ENCODE peak calls at places on chromosomes 5 and 9, in ten cellular contexts. One of them, this sample, is unnamed. For H3K36me3, the result is how much of the 10 kb centered on the place peaks cover.

GRCh38 chr5:127068771-127069330 is 4.5 kb downstream of the C5orf63 start:
- DNase-seq in sigmoid colon: no peak
- DNase-seq in left ventricle myocardium inferior: peak
- DNase-seq in heart left ventricle: peak
- DNase-seq in colonic mucosa: no peak
- DNase-seq in body of pancreas: no peak
- DNase-seq in ovary: no peak
- DNase-seq in SJSA1: no peak
- DNase-seq in cardiac muscle cell: peak
- DNase-seq in PC-3: peak
- DNase-seq in this sample: no peak

GRCh38 chr9:29209748-29210276 is 1636.5 kb upstream of the C9orf72 start:
- DNase-seq in ovary: no peak
- DNase-seq in SJSA1: no peak
- DNase-seq in colonic mucosa: no peak
- DNase-seq in cardiac muscle cell: no peak
- DNase-seq in PC-3: no peak
- DNase-seq in heart left ventricle: no peak
- DNase-seq in left ventricle myocardium inferior: no peak
- DNase-seq in sigmoid colon: no peak
- DNase-seq in body of pancreas: no peak
- DNase-seq in this sample: no peak

GRCh38 chr5:61332891-61333350 is 863 bp downstream of the ZSWIM6 start:
- DNase-seq in body of pancreas: peak
- DNase-seq in ovary: peak
- DNase-seq in sigmoid colon: peak
- DNase-seq in colonic mucosa: peak
- DNase-seq in heart left ventricle: peak
- DNase-seq in SJSA1: peak
- DNase-seq in cardiac muscle cell: peak
- DNase-seq in left ventricle myocardium inferior: peak
- DNase-seq in PC-3: peak
- DNase-seq in this sample: peak

GRCh38 chr9:97934321-97935115 is 3.5 kb downstream of the HEMGN start:
- DNase-seq in PC-3: no peak
- DNase-seq in heart left ventricle: no peak
- DNase-seq in colonic mucosa: no peak
- DNase-seq in sigmoid colon: no peak
- DNase-seq in left ventricle myocardium inferior: no peak
- DNase-seq in ovary: no peak
- DNase-seq in cardiac muscle cell: no peak
- DNase-seq in body of pancreas: no peak
- DNase-seq in SJSA1: no peak
- DNase-seq in this sample: peak

GRCh38 chr9:92592946-92593860 is 57.4 kb upstream of the ECM2 start:
- DNase-seq in SJSA1: no peak
- DNase-seq in ovary: no peak
- DNase-seq in sigmoid colon: no peak
- DNase-seq in colonic mucosa: no peak
- DNase-seq in heart left ventricle: no peak
- DNase-seq in left ventricle myocardium inferior: no peak
- DNase-seq in PC-3: no peak
- DNase-seq in body of pancreas: no peak
- DNase-seq in cardiac muscle cell: peak
- DNase-seq in this sample: no peak

GRCh38 chr5:126849101-126849678 is 72.3 kb downstream of the LMNB1 start:
- DNase-seq in sigmoid colon: no peak
- DNase-seq in left ventricle myocardium inferior: no peak
- DNase-seq in cardiac muscle cell: peak
- DNase-seq in body of pancreas: no peak
- DNase-seq in colonic mucosa: no peak
- DNase-seq in SJSA1: no peak
- DNase-seq in PC-3: no peak
- DNase-seq in heart left ventricle: no peak
- DNase-seq in ovary: no peak
- DNase-seq in this sample: no peak

GRCh38 chr5:33148076-33148501 is 292.7 kb upstream of the TARS1 start:
- DNase-seq in heart left ventricle: peak
- DNase-seq in cardiac muscle cell: peak
- DNase-seq in left ventricle myocardium inferior: peak
- DNase-seq in SJSA1: peak
- DNase-seq in body of pancreas: no peak
- DNase-seq in ovary: no peak
- DNase-seq in sigmoid colon: peak
- DNase-seq in PC-3: peak
- DNase-seq in colonic mucosa: no peak
- DNase-seq in this sample: no peak

GRCh38 chr5:167916261-167916660 is 375.2 kb upstream of the WWC1 start:
- DNase-seq in SJSA1: peak
- DNase-seq in heart left ventricle: no peak
- DNase-seq in left ventricle myocardium inferior: no peak
- DNase-seq in colonic mucosa: no peak
- DNase-seq in PC-3: no peak
- DNase-seq in sigmoid colon: no peak
- DNase-seq in cardiac muscle cell: peak
- DNase-seq in ovary: no peak
- DNase-seq in body of pancreas: no peak
- DNase-seq in this sample: no peak

GRCh38 chr9:93671030-93671358 is 94.6 kb downstream of the PHF2 start:
- DNase-seq in body of pancreas: no peak
- DNase-seq in cardiac muscle cell: no peak
- DNase-seq in sigmoid colon: no peak
- DNase-seq in ovary: no peak
- DNase-seq in PC-3: no peak
- DNase-seq in colonic mucosa: no peak
- DNase-seq in SJSA1: no peak
- DNase-seq in left ventricle myocardium inferior: peak
- DNase-seq in heart left ventricle: no peak
- DNase-seq in this sample: no peak

GRCh38 chr9:135513351-135513846 is 7.8 kb upstream of the LCN1 start:
- DNase-seq in heart left ventricle: no peak
- DNase-seq in sigmoid colon: peak
- DNase-seq in cardiac muscle cell: peak
- DNase-seq in SJSA1: no peak
- DNase-seq in colonic mucosa: no peak
- DNase-seq in ovary: no peak
- DNase-seq in body of pancreas: peak
- DNase-seq in PC-3: no peak
- DNase-seq in left ventricle myocardium inferior: no peak
- DNase-seq in this sample: peak

GRCh38 chr5:76404694-76405306 is 1.7 kb downstream of the IQGAP2 start:
- DNase-seq in left ventricle myocardium inferior: no peak
- DNase-seq in cardiac muscle cell: no peak
- DNase-seq in body of pancreas: no peak
- DNase-seq in SJSA1: no peak
- DNase-seq in PC-3: no peak
- DNase-seq in colonic mucosa: no peak
- DNase-seq in sigmoid colon: no peak
- DNase-seq in ovary: no peak
- DNase-seq in heart left ventricle: no peak
- DNase-seq in this sample: no peak

GRCh38 chr5:76406567-76407155 is 3.6 kb downstream of the IQGAP2 start:
- DNase-seq in cardiac muscle cell: no peak
- DNase-seq in sigmoid colon: no peak
- DNase-seq in colonic mucosa: no peak
- DNase-seq in body of pancreas: no peak
- DNase-seq in heart left ventricle: no peak
- DNase-seq in ovary: no peak
- DNase-seq in left ventricle myocardium inferior: no peak
- DNase-seq in PC-3: no peak
- DNase-seq in SJSA1: no peak
- DNase-seq in this sample: no peak

GRCh38 chr5:76408104-76408644 is 5.1 kb downstream of the IQGAP2 start:
- DNase-seq in sigmoid colon: no peak
- DNase-seq in colonic mucosa: no peak
- DNase-seq in heart left ventricle: no peak
- DNase-seq in cardiac muscle cell: no peak
- DNase-seq in left ventricle myocardium inferior: no peak
- DNase-seq in body of pancreas: no peak
- DNase-seq in SJSA1: no peak
- DNase-seq in PC-3: no peak
- DNase-seq in ovary: no peak
- DNase-seq in this sample: no peak

GRCh38 chr5:76403963-76404693 is 1.0 kb downstream of the IQGAP2 start:
- DNase-seq in cardiac muscle cell: no peak
- DNase-seq in left ventricle myocardium inferior: peak
- DNase-seq in sigmoid colon: peak
- DNase-seq in PC-3: no peak
- DNase-seq in heart left ventricle: no peak
- DNase-seq in body of pancreas: peak
- DNase-seq in ovary: peak
- DNase-seq in colonic mucosa: peak
- DNase-seq in SJSA1: no peak
- DNase-seq in this sample: no peak

DNA sequence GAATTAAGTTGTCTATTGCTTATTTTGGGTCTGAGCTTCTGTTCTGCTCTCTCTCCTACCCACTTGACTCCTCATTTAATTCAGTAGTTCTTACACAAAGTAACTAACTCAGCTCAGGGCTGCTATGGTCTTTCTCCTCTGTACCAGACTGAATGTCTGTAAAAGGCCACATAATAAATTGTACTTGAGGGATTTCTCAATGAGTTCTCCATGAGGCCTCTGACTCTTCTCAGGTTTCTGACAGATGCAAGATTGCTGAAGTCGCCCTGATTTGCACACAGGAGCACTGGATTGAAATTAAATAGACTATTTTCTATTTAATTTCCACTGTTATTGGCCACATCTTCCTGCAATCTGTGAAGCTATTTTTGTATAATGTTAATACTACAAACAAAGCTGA is 2.9 kb downstream of the IQGAP2 start:
- DNase-seq in cardiac muscle cell: no peak
- DNase-seq in colonic mucosa: no peak
- DNase-seq in heart left ventricle: no peak
- DNase-seq in sigmoid colon: no peak
- DNase-seq in left ventricle myocardium inferior: no peak
- DNase-seq in SJSA1: no peak
- DNase-seq in ovary: no peak
- DNase-seq in PC-3: no peak
- DNase-seq in body of pancreas: no peak
- DNase-seq in this sample: no peak
- H3K4me3 ChIP-seq in cardiac muscle cell: no peak
- H3K4me3 ChIP-seq in colonic mucosa: no peak
- H3K4me3 ChIP-seq in heart left ventricle: no peak
- H3K4me3 ChIP-seq in sigmoid colon: no peak
- H3K4me3 ChIP-seq in left ventricle myocardium inferior: no peak
- H3K4me3 ChIP-seq in SJSA1: no peak
- H3K4me3 ChIP-seq in ovary: no peak
- H3K4me3 ChIP-seq in PC-3: no peak
- H3K4me3 ChIP-seq in body of pancreas: no peak
- H3K4me3 ChIP-seq in this sample: no peak

DNA sequence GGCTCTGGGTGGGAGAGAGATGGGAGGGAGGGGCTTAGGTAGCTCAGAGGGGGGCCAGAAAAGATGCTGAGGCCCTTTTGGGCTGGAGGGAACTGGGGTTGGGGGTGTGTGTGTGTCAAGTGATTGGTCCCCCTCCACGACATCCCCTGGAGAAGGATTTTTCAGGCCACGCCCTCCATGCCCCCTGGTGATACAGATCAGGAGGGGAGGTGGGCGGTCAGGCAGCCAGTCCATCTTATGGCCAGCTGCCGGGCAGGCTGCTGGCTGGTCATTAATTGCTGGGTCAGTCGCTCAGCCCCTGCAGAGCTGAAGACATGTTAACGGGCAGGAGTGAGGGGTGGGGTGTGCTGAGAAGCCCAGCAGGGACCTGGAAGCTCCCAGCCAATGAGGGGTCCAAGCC is 19.4 kb downstream of the PDGFRB start:
- DNase-seq in PC-3: no peak
- DNase-seq in left ventricle myocardium inferior: no peak
- DNase-seq in SJSA1: no peak
- DNase-seq in cardiac muscle cell: no peak
- DNase-seq in ovary: no peak
- DNase-seq in colonic mucosa: no peak
- DNase-seq in sigmoid colon: no peak
- DNase-seq in body of pancreas: no peak
- DNase-seq in heart left ventricle: no peak
- DNase-seq in this sample: no peak
- H3K36me3 ChIP-seq in PC-3: under half
- H3K36me3 ChIP-seq in left ventricle myocardium inferior: under half
- H3K36me3 ChIP-seq in SJSA1: half or more
- H3K36me3 ChIP-seq in cardiac muscle cell: under half
- H3K36me3 ChIP-seq in ovary: under half
- H3K36me3 ChIP-seq in colonic mucosa: under half
- H3K36me3 ChIP-seq in sigmoid colon: under half
- H3K36me3 ChIP-seq in body of pancreas: under half
- H3K36me3 ChIP-seq in heart left ventricle: under half
- H3K36me3 ChIP-seq in this sample: under half

GRCh38 chr9:88992556-88992955 is 1.3 kb downstream of the S1PR3 start:
- DNase-seq in sigmoid colon: no peak
- DNase-seq in SJSA1: no peak
- DNase-seq in ovary: no peak
- DNase-seq in body of pancreas: no peak
- DNase-seq in PC-3: no peak
- DNase-seq in colonic mucosa: no peak
- DNase-seq in cardiac muscle cell: no peak
- DNase-seq in heart left ventricle: no peak
- DNase-seq in left ventricle myocardium inferior: no peak
- DNase-seq in this sample: no peak

GRCh38 chr9:88993327-88993726 is 2.1 kb downstream of the S1PR3 start:
- DNase-seq in ovary: no peak
- DNase-seq in sigmoid colon: no peak
- DNase-seq in left ventricle myocardium inferior: no peak
- DNase-seq in SJSA1: no peak
- DNase-seq in heart left ventricle: no peak
- DNase-seq in cardiac muscle cell: peak
- DNase-seq in PC-3: no peak
- DNase-seq in body of pancreas: no peak
- DNase-seq in colonic mucosa: no peak
- DNase-seq in this sample: no peak

GRCh38 chr9:88989961-88990570 is 1.2 kb upstream of the S1PR3 start:
- DNase-seq in left ventricle myocardium inferior: no peak
- DNase-seq in cardiac muscle cell: no peak
- DNase-seq in body of pancreas: no peak
- DNase-seq in ovary: no peak
- DNase-seq in PC-3: no peak
- DNase-seq in colonic mucosa: no peak
- DNase-seq in heart left ventricle: no peak
- DNase-seq in SJSA1: no peak
- DNase-seq in sigmoid colon: no peak
- DNase-seq in this sample: peak

GRCh38 chr9:88990721-88991065 is 575 bp upstream of the S1PR3 start:
- DNase-seq in PC-3: no peak
- DNase-seq in sigmoid colon: no peak
- DNase-seq in heart left ventricle: no peak
- DNase-seq in ovary: no peak
- DNase-seq in body of pancreas: no peak
- DNase-seq in left ventricle myocardium inferior: no peak
- DNase-seq in SJSA1: no peak
- DNase-seq in colonic mucosa: no peak
- DNase-seq in cardiac muscle cell: no peak
- DNase-seq in this sample: peak

GRCh38 chr9:88991066-88992030 is at the start of gene S1PR3:
- DNase-seq in PC-3: peak
- DNase-seq in SJSA1: peak
- DNase-seq in body of pancreas: peak
- DNase-seq in ovary: peak
- DNase-seq in colonic mucosa: no peak
- DNase-seq in sigmoid colon: peak
- DNase-seq in heart left ventricle: peak
- DNase-seq in cardiac muscle cell: peak
- DNase-seq in left ventricle myocardium inferior: peak
- DNase-seq in this sample: peak
- H3K4me3 ChIP-seq in PC-3: peak
- H3K4me3 ChIP-seq in SJSA1: peak
- H3K4me3 ChIP-seq in body of pancreas: peak
- H3K4me3 ChIP-seq in ovary: peak
- H3K4me3 ChIP-seq in colonic mucosa: peak
- H3K4me3 ChIP-seq in sigmoid colon: peak
- H3K4me3 ChIP-seq in heart left ventricle: peak
- H3K4me3 ChIP-seq in cardiac muscle cell: peak
- H3K4me3 ChIP-seq in left ventricle myocardium inferior: peak
- H3K4me3 ChIP-seq in this sample: peak

GRCh38 chr5:151357792-151358191 is 10.4 kb upstream of the SLC36A2 start:
- DNase-seq in SJSA1: no peak
- DNase-seq in body of pancreas: no peak
- DNase-seq in PC-3: peak
- DNase-seq in sigmoid colon: no peak
- DNase-seq in colonic mucosa: no peak
- DNase-seq in cardiac muscle cell: peak
- DNase-seq in left ventricle myocardium inferior: no peak
- DNase-seq in heart left ventricle: no peak
- DNase-seq in ovary: no peak
- DNase-seq in this sample: no peak
- H3K36me3 ChIP-seq in SJSA1: under half
- H3K36me3 ChIP-seq in body of pancreas: under half
- H3K36me3 ChIP-seq in PC-3: under half
- H3K36me3 ChIP-seq in sigmoid colon: under half
- H3K36me3 ChIP-seq in colonic mucosa: under half
- H3K36me3 ChIP-seq in cardiac muscle cell: under half
- H3K36me3 ChIP-seq in left ventricle myocardium inferior: under half
- H3K36me3 ChIP-seq in heart left ventricle: under half
- H3K36me3 ChIP-seq in ovary: under half
- H3K36me3 ChIP-seq in this sample: under half

This sample was measured in H7.